ENCODE peak calls at places on chromosomes 13 and 19, in eight cellular contexts. Q, T, W, J, Z, K, H and E are unnamed samples.

GRCh38 chr13:72127031-72127430 is 260.0 kb upstream of the DACH1 start:
- DNase-seq in Q (no peak), T (no peak), W (no peak), J (no peak), Z (no peak), K (no peak), H (no peak), E (no peak)

GRCh38 chr13:75864718-75865117 is 228.6 kb downstream of the LMO7 start:
- DNase-seq in Q (no peak), T (no peak), W (peak), J (no peak), Z (no peak), K (peak), H (no peak), E (no peak)

GRCh38 chr13:63427170-63427569 is 2011.5 kb upstream of the PCDH20 start:
- DNase-seq in Q (no peak), T (no peak), W (no peak), J (no peak), Z (no peak), K (no peak), H (no peak), E (no peak)

GRCh38 chr19:35124098-35125060 is 8.8 kb downstream of the FXYD3 start:
- DNase-seq in Q (peak), T (peak), W (no peak), J (no peak), Z (peak), K (peak), H (peak), E (peak)

GRCh38 chr13:78660130-78660857 is 1.3 kb upstream of the OBI1 start:
- DNase-seq in Q (no peak), T (peak), W (peak), J (no peak), Z (no peak), K (peak), H (no peak), E (no peak)

GRCh38 chr19:33736158-33736557 is 60.5 kb upstream of the KCTD15 start:
- DNase-seq in Q (no peak), T (no peak), W (no peak), J (no peak), Z (no peak), K (no peak), H (no peak), E (no peak)

GRCh38 chr19:12884926-12885748 is 1.9 kb downstream of the KLF1 start:
- DNase-seq in Q (peak), T (peak), W (peak), J (peak), Z (peak), K (peak), H (no peak), E (peak)

GRCh38 chr19:19113040-19113541 is 25.2 kb downstream of the TMEM161A start:
- DNase-seq in Q (no peak), T (no peak), W (peak), J (no peak), Z (peak), K (peak), H (no peak), E (peak)

GRCh38 chr19:12695090-12695489 is 1.3 kb downstream of the FBXW9 start:
- DNase-seq in Q (no peak), T (no peak), W (no peak), J (no peak), Z (no peak), K (no peak), H (no peak), E (peak)

GRCh38 chr13:99916366-99917103 is 55.0 kb downstream of the ZIC5 start:
- DNase-seq in Q (peak), T (peak), W (peak), J (no peak), Z (peak), K (peak), H (peak), E (peak)

GRCh38 chr13:74062933-74063332 is 71.3 kb downstream of the KLF12 start:
- DNase-seq in Q (peak), T (no peak), W (no peak), J (no peak), Z (no peak), K (no peak), H (no peak), E (no peak)

DNA sequence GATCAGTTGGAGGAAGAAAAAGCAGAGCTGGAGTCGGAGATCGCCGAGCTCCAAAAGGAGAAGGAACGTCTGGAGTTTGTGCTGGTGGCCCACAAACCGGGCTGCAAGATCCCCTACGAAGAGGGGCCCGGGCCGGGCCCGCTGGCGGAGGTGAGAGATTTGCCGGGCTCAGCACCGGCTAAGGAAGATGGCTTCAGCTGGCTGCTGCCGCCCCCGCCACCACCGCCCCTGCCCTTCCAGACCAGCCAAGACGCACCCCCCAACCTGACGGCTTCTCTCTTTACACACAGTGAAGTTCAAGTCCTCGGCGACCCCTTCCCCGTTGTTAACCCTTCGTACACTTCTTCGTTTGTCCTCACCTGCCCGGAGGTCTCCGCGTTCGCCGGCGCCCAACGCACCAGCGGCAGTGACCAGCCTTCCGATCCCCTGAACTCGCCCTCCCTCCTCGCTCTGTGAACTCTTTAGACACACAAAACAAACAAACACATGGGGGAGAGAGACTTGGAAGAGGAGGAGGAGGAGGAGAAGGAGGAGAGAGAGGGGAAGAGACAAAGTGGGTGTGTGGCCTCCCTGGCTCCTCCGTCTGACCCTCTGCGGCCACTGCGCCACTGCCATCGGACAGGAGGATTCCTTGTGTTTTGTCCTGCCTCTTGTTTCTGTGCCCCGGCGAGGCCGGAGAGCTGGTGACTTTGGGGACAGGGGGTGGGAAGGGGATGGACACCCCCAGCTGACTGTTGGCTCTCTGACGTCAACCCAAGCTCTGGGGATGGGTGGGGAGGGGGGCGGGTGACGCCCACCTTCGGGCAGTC is 5.0 kb downstream of the FOSB start:
- DNase-seq in Q (no peak), T (no peak), W (no peak), J (no peak), Z (no peak), K (no peak), H (no peak), E (no peak)
- H3K4me3 ChIP-seq in Q (no peak), T (no peak), W (no peak), J (peak), Z (no peak), K (no peak), H (no peak), E (no peak)

GRCh38 chr13:67416047-67416925 is 186.2 kb upstream of the PCDH9 start:
- DNase-seq in Q (no peak), T (no peak), W (peak), J (peak), Z (peak), K (peak), H (no peak), E (peak)
- TF ChIP-seq CTCF in Q (peak), T (peak), W (peak), J (peak), Z (peak), K (peak), H (no peak), E (peak)

GRCh38 chr19:3516675-3517207 is 10.6 kb downstream of the FZR1 start:
- DNase-seq in Q (peak), T (no peak), W (no peak), J (no peak), Z (no peak), K (no peak), H (no peak), E (no peak)

GRCh38 chr19:3518231-3518630 is 12.1 kb downstream of the FZR1 start:
- DNase-seq in Q (no peak), T (no peak), W (no peak), J (no peak), Z (no peak), K (no peak), H (no peak), E (no peak)

GRCh38 chr19:3517638-3518037 is 11.5 kb downstream of the FZR1 start:
- DNase-seq in Q (no peak), T (no peak), W (no peak), J (no peak), Z (no peak), K (no peak), H (no peak), E (no peak)

GRCh38 chr19:3514930-3515329 is 8.8 kb downstream of the FZR1 start:
- DNase-seq in Q (no peak), T (no peak), W (no peak), J (no peak), Z (no peak), K (no peak), H (no peak), E (no peak)

DNA sequence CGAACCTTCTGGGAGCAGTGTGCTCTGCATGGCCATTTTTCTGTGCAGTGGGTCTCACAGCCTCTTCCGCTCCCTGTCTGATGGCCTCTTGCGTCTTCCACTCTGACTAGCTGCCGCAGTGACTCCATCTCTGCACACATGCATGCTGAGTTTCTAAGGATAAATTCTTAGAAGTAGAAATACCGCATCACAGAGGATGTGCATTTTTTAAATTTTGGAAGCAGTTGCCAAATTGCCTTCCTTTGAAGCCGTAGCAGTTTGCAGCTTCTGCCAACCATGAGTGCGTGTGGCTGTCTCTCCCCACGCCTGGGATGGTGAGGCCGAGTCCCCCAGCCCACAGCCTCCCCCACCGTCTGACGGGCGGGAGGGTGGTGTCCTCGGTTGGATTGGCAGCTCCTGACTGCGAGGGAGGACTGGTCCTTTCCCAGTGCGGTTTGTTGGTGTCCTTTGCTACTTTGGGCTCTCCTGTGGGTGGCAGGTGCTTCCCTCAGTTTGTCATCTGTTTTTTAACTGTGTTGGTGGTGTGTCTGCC is 9.8 kb downstream of the FZR1 start:
- DNase-seq in Q (no peak), T (no peak), W (no peak), J (no peak), Z (no peak), K (no peak), H (no peak), E (no peak)
- TF ChIP-seq MAX in Q (no peak), T (no peak), W (no peak), J (no peak), Z (no peak), K (no peak), H (no peak), E (no peak)

DNA sequence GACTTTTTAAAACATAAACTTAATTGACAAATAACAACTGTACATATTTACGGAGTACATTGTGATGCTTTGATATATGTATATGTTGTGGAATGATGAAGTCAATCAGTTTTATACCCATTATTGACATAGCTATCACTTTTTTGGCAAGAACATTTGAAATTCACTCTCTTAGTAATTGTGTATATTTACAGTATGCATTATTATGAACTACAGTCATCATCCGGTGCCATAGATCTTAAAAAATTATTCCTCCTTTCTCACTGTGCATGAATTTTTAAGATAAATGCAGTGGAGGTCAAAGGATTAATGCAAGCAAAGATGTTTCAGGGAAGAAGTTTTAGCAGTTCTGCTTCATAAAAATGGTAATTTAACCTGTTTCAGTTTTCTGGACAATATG is 8.0 kb upstream of the VN1R4 start:
- DNase-seq in Q (no peak), T (no peak), W (no peak), J (no peak), Z (no peak), K (no peak), H (no peak), E (no peak)
- H3K4me3 ChIP-seq in Q (no peak), T (no peak), W (no peak), J (no peak), Z (no peak), K (no peak), H (no peak), E (no peak)

GRCh38 chr13:21348771-21349170 is 110.3 kb downstream of the ZDHHC20 start:
- DNase-seq in Q (no peak), T (no peak), W (no peak), J (no peak), Z (no peak), K (no peak), H (no peak), E (peak)
- TF ChIP-seq CTCF in Q (no peak), T (no peak), W (no peak), J (no peak), Z (no peak), K (no peak), H (no peak), E (no peak)

GRCh38 chr19:54158812-54159351 is 639 bp downstream of the LENG1 start:
- DNase-seq in Q (no peak), T (no peak), W (no peak), J (no peak), Z (peak), K (no peak), H (no peak), E (peak)

GRCh38 chr19:54162241-54162805 is 2.8 kb upstream of the LENG1 start:
- DNase-seq in Q (no peak), T (peak), W (no peak), J (no peak), Z (peak), K (peak), H (peak), E (peak)

GRCh38 chr19:54159352-54160181 is at the start of gene LENG1:
- DNase-seq in Q (peak), T (peak), W (peak), J (peak), Z (peak), K (peak), H (peak), E (peak)

GRCh38 chr19:54160948-54161347 is 1.4 kb upstream of the LENG1 start:
- DNase-seq in Q (no peak), T (no peak), W (no peak), J (no peak), Z (peak), K (no peak), H (no peak), E (no peak)

GRCh38 chr19:54160182-54160811 is 776 bp upstream of the LENG1 start:
- DNase-seq in Q (no peak), T (peak), W (no peak), J (no peak), Z (peak), K (no peak), H (no peak), E (peak)
- TF ChIP-seq MAX in Q (no peak), T (no peak), W (no peak), J (no peak), Z (no peak), K (no peak), H (no peak), E (no peak)

DNA sequence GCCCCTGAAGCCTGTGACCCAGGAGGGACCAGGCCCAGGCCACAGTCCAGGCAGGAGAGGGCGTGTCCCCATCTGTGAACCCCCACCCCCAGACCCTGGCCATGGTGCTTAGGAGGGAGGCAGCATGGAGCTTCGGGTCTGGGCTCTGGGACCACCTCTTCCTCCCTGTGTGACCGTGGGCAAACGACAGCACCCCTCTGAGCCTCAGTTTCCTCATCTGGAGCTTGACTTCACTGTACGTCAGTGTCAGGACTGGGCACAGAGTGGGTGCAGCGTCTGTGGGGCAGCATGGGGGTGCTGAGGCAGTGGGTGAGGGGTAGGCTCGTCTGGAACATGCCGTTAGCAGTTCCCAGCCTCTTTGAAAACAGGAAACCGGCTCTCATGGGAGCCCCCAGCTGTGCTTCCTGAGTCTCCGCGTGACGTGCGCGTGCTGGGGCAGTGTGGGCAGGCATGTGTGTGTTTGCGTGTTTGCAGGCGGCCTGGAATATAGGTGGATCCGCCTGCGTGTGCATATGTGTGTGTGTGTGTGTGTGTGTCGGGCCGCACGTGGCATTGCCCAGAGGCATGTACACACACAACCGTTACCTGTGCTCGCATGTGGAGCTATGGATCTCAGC is 15.7 kb downstream of the ARRDC2 start:
- DNase-seq in Q (no peak), T (peak), W (no peak), J (no peak), Z (no peak), K (no peak), H (no peak), E (peak)
- H3K4me3 ChIP-seq in Q (peak), T (no peak), W (no peak), J (no peak), Z (peak), K (no peak), H (peak), E (peak)

GRCh38 chr19:2254052-2254872 is 2.0 kb downstream of the JSRP1 start:
- DNase-seq in Q (no peak), T (peak), W (peak), J (no peak), Z (no peak), K (no peak), H (no peak), E (no peak)
- TF ChIP-seq CTCF in Q (no peak), T (peak), W (peak), J (peak), Z (peak), K (no peak), H (no peak), E (no peak)

DNA sequence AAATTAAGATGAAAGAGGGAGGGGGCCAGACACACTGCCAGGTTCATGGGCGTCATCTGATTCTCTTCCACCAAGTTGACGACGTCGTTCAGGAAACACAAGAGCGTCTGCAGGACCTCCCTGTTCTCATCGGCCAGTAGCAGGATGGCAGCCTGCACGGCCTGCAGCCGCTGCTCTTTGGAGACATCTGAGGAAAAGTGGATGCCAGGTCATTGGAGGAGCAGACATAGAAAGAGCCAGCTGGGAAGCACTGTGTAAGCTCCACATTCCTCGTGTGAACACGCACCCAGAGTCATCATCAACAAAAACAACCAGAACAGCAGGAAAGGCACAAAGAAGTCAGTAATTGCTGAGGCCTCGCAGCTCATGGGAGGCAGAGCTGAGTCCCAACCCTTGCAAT is 96.5 kb downstream of the KL start:
- DNase-seq in Q (no peak), T (no peak), W (no peak), J (no peak), Z (no peak), K (no peak), H (no peak), E (no peak)
- TF ChIP-seq MAX in Q (no peak), T (no peak), W (no peak), J (no peak), Z (no peak), K (no peak), H (no peak), E (no peak)